ENCODE peak calls at places on chromosomes 13 and 19, in four cellular contexts. One of them, this sample, is unnamed. For H3F3A, the result is how much of the 10 kb centered on the place peaks cover.

GRCh38 chr19:1259873-1260748 is 9.0 kb upstream of the CIRBP start:
- DNase-seq in MM.1S: no peak
- DNase-seq in PC-3: no peak
- DNase-seq in neural progenitor cell: peak
- DNase-seq in this sample: no peak

GRCh38 chr19:44356383-44357111 is at the start of gene ZNF112:
- DNase-seq in PC-3: peak
- DNase-seq in MM.1S: no peak
- DNase-seq in neural progenitor cell: peak
- DNase-seq in this sample: peak

GRCh38 chr19:52722062-52723005 is 12.5 kb downstream of the ZNF611 start:
- DNase-seq in MM.1S: no peak
- DNase-seq in PC-3: peak
- DNase-seq in neural progenitor cell: no peak
- DNase-seq in this sample: no peak

GRCh38 chr13:40777166-40777956 is 6.4 kb upstream of the MRPS31 start:
- DNase-seq in PC-3: peak
- DNase-seq in neural progenitor cell: peak
- DNase-seq in MM.1S: peak
- DNase-seq in this sample: peak

GRCh38 chr13:26811636-26812035 is 51.0 kb upstream of the GPR12 start:
- DNase-seq in PC-3: no peak
- DNase-seq in MM.1S: no peak
- DNase-seq in neural progenitor cell: no peak
- DNase-seq in this sample: no peak

GRCh38 chr13:103510007-103510406 is 443.8 kb upstream of the SLC10A2 start:
- DNase-seq in neural progenitor cell: peak
- DNase-seq in PC-3: no peak
- DNase-seq in MM.1S: no peak
- DNase-seq in this sample: peak

GRCh38 chr13:41939403-41939802 is 21.5 kb downstream of the VWA8 start:
- DNase-seq in neural progenitor cell: no peak
- DNase-seq in MM.1S: no peak
- DNase-seq in PC-3: no peak
- DNase-seq in this sample: no peak

GRCh38 chr19:42206871-42207755 is 10.4 kb downstream of the DEDD2 start:
- DNase-seq in MM.1S: no peak
- DNase-seq in neural progenitor cell: no peak
- DNase-seq in PC-3: peak
- DNase-seq in this sample: no peak

GRCh38 chr13:48626077-48626449 is 27.7 kb upstream of the CYSLTR2 start:
- DNase-seq in MM.1S: no peak
- DNase-seq in PC-3: no peak
- DNase-seq in neural progenitor cell: no peak
- DNase-seq in this sample: no peak

GRCh38 chr13:101289764-101290163 is 126.5 kb downstream of the NALCN start:
- DNase-seq in MM.1S: no peak
- DNase-seq in PC-3: no peak
- DNase-seq in neural progenitor cell: peak
- DNase-seq in this sample: peak

GRCh38 chr13:49532593-49532992 is 36.8 kb downstream of the PHF11 start:
- DNase-seq in neural progenitor cell: no peak
- DNase-seq in PC-3: no peak
- DNase-seq in MM.1S: no peak
- DNase-seq in this sample: no peak

GRCh38 chr19:8039231-8039630 is 13.3 kb upstream of the CCL25 start:
- DNase-seq in neural progenitor cell: no peak
- DNase-seq in MM.1S: no peak
- DNase-seq in PC-3: no peak
- DNase-seq in this sample: no peak

GRCh38 chr13:93771229-93771628 is 544.6 kb downstream of the GPC6 start:
- DNase-seq in PC-3: no peak
- DNase-seq in neural progenitor cell: peak
- DNase-seq in MM.1S: no peak
- DNase-seq in this sample: no peak

GRCh38 chr13:109361562-109361961 is 424.8 kb downstream of the IRS2 start:
- DNase-seq in MM.1S: no peak
- DNase-seq in neural progenitor cell: no peak
- DNase-seq in PC-3: no peak
- DNase-seq in this sample: no peak

GRCh38 chr13:87058786-87059329 is 612.3 kb upstream of the SLITRK5 start:
- DNase-seq in MM.1S: no peak
- DNase-seq in PC-3: no peak
- DNase-seq in neural progenitor cell: no peak
- DNase-seq in this sample: no peak

GRCh38 chr19:56980864-56981263 is 138.9 kb upstream of the USP29 start:
- DNase-seq in PC-3: no peak
- DNase-seq in MM.1S: no peak
- DNase-seq in neural progenitor cell: no peak
- DNase-seq in this sample: no peak

GRCh38 chr13:80481589-80481988 is 140.7 kb upstream of the SPRY2 start:
- DNase-seq in PC-3: no peak
- DNase-seq in MM.1S: no peak
- DNase-seq in neural progenitor cell: no peak
- DNase-seq in this sample: no peak

GRCh38 chr13:73401769-73402168 is 343.0 kb downstream of the KLF5 start:
- DNase-seq in neural progenitor cell: no peak
- DNase-seq in MM.1S: no peak
- DNase-seq in PC-3: no peak
- DNase-seq in this sample: peak

GRCh38 chr19:50453243-50453642 is 20.6 kb downstream of the MYBPC2 start:
- DNase-seq in neural progenitor cell: no peak
- DNase-seq in PC-3: no peak
- DNase-seq in MM.1S: no peak
- DNase-seq in this sample: no peak

GRCh38 chr19:51161266-51161665 is 19.2 kb downstream of the SIGLEC7 start:
- DNase-seq in neural progenitor cell: no peak
- DNase-seq in MM.1S: no peak
- DNase-seq in PC-3: no peak
- DNase-seq in this sample: no peak

GRCh38 chr13:42865703-42866102 is 84.3 kb downstream of the FAM216B start:
- DNase-seq in PC-3: no peak
- DNase-seq in MM.1S: no peak
- DNase-seq in neural progenitor cell: no peak
- DNase-seq in this sample: no peak

GRCh38 chr19:52034051-52034728 is 6.0 kb upstream of the ZNF614 start:
- DNase-seq in neural progenitor cell: no peak
- DNase-seq in MM.1S: no peak
- DNase-seq in PC-3: no peak
- DNase-seq in this sample: no peak

GRCh38 chr19:49104229-49104864 is 9.8 kb upstream of the LIN7B start:
- DNase-seq in PC-3: no peak
- DNase-seq in MM.1S: no peak
- DNase-seq in neural progenitor cell: no peak
- DNase-seq in this sample: no peak
- H3F3A ChIP-seq in PC-3: under half
- H3F3A ChIP-seq in MM.1S: under half
- H3F3A ChIP-seq in neural progenitor cell: half or more
- H3F3A ChIP-seq in this sample: under half

DNA sequence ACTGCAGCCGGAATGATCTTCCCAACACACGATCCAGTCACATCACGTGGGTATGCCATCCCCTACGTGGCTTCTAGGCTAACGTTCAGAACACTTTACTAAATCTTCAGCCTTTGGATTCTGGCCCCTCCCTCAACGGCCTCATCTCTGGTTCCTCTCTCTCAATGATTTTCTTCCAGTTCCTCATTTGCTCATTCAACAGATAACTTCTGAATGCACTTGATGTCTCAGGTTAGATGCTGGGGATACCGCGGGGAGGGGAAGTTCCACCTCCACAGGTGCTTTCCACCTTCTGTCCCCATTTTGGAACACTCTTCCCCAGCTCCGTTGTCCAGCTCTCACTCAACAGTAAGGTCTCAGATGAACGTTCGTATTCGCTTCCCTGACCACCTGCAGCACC is 66.1 kb downstream of the ATP7B start:
- DNase-seq in neural progenitor cell: no peak
- DNase-seq in MM.1S: no peak
- DNase-seq in PC-3: no peak
- DNase-seq in this sample: no peak
- TF ChIP-seq EZH2 in neural progenitor cell: no peak
- TF ChIP-seq EZH2 in MM.1S: no peak
- TF ChIP-seq EZH2 in PC-3: no peak
- TF ChIP-seq EZH2 in this sample: no peak

DNA sequence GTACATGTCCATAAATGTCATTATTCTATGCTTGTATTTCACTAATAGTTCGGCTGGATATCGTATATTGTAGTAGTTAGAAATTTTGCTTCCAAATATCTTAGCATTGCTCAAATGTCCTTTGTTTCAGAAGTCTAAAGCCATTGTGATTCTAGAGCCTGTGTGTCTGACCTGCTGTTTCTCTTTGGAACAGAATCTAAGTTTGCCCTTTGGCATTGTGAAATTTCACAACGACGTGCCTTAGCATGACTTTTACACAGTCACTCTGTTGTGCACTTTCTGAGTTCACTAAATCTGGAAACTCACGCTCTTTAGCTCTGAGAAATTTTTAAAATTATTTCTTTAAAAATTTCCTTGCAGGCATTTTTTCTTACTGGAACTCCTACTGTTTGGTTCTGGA is 152.2 kb downstream of the TBC1D4 start:
- DNase-seq in PC-3: no peak
- DNase-seq in MM.1S: no peak
- DNase-seq in neural progenitor cell: no peak
- DNase-seq in this sample: no peak
- H3F3A ChIP-seq in PC-3: under half
- H3F3A ChIP-seq in MM.1S: under half
- H3F3A ChIP-seq in neural progenitor cell: under half
- H3F3A ChIP-seq in this sample: under half

GRCh38 chr19:10295305-10295846 is 5.6 kb downstream of the ICAM5 start:
- DNase-seq in neural progenitor cell: peak
- DNase-seq in MM.1S: peak
- DNase-seq in PC-3: no peak
- DNase-seq in this sample: peak
- TF ChIP-seq EZH2 in neural progenitor cell: peak
- TF ChIP-seq EZH2 in MM.1S: no peak
- TF ChIP-seq EZH2 in PC-3: no peak
- TF ChIP-seq EZH2 in this sample: no peak

GRCh38 chr19:55083004-55083850 is 7.6 kb downstream of the EPS8L1 start:
- DNase-seq in PC-3: no peak
- DNase-seq in neural progenitor cell: no peak
- DNase-seq in MM.1S: no peak
- DNase-seq in this sample: peak

GRCh38 chr19:55082023-55082851 is 6.6 kb downstream of the EPS8L1 start:
- DNase-seq in neural progenitor cell: peak
- DNase-seq in PC-3: peak
- DNase-seq in MM.1S: no peak
- DNase-seq in this sample: peak

GRCh38 chr19:55080121-55080914 is 4.6 kb downstream of the EPS8L1 start:
- DNase-seq in PC-3: no peak
- DNase-seq in MM.1S: no peak
- DNase-seq in neural progenitor cell: peak
- DNase-seq in this sample: peak

GRCh38 chr19:55080915-55081772 is 5.5 kb downstream of the EPS8L1 start:
- DNase-seq in PC-3: no peak
- DNase-seq in MM.1S: no peak
- DNase-seq in neural progenitor cell: peak
- DNase-seq in this sample: peak

DNA sequence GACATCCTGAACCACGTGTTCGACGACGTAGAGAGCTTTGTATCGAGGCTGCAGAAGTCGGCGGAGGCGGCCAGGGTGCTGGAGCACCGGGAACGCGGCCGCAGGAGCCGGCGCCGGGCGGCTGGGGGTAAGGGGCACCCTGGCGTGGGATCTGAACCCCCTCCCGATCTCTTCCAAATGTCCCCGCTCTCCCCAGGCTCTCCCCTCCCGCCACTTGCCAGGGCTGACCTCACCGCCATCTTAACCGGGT is 6.0 kb downstream of the EPS8L1 start:
- DNase-seq in MM.1S: no peak
- DNase-seq in PC-3: no peak
- DNase-seq in neural progenitor cell: no peak
- DNase-seq in this sample: no peak
- H3F3A ChIP-seq in MM.1S: under half
- H3F3A ChIP-seq in PC-3: under half
- H3F3A ChIP-seq in neural progenitor cell: under half
- H3F3A ChIP-seq in this sample: under half